ENCODE peak calls at places on chromosomes 13 and 19, in six cellular contexts. J is tibial nerve, X is body of pancreas, Y is cardiac muscle cell, K is HepG2, W is hepatocyte. Q is an unnamed sample.

GRCh38 chr13:34343413-34343812 is 525.5 kb downstream of the RFC3 start:
- DNase-seq in X (no peak), Y (no peak), W (no peak), J (no peak), K (no peak), Q (no peak)

GRCh38 chr19:14089412-14089661 is 1.2 kb downstream of the SAMD1 start:
- DNase-seq in W (peak; percentile 34), Y (no peak), J (no peak), K (no peak), X (no peak), Q (no peak)

GRCh38 chr19:39971380-39971841 is 446 bp downstream of the PSMC4 start:
- DNase-seq in Y (no peak), J (no peak), K (no peak), X (no peak), W (peak; percentile 39), Q (no peak)

GRCh38 chr13:65638572-65639168 is 1591.5 kb downstream of the PCDH9 start:
- DNase-seq in Y (peak; percentile 55), K (peak; percentile 16), W (peak; percentile 60), X (peak; percentile 3), J (no peak), Q (peak; percentile 33)

GRCh38 chr13:94505730-94506129 is 26.2 kb upstream of the DCT start:
- DNase-seq in K (no peak), Y (no peak), X (no peak), J (no peak), W (no peak), Q (no peak)

GRCh38 chr19:49854861-49855263 is 3.9 kb downstream of the PTOV1 start:
- DNase-seq in K (no peak), Y (no peak), W (no peak), X (no peak), J (no peak), Q (no peak)

GRCh38 chr13:50073340-50073739 is 58.1 kb downstream of the KCNRG start:
- DNase-seq in W (no peak), Y (no peak), K (no peak), J (no peak), X (no peak), Q (no peak)

GRCh38 chr13:110137677-110138008 is 169.3 kb downstream of the COL4A1 start:
- DNase-seq in J (no peak), X (peak; percentile 72), Y (peak; percentile 52), W (peak; percentile 75), K (peak; percentile 15), Q (no peak)

GRCh38 chr19:48807590-48808308 is 3.1 kb downstream of the BCAT2 start:
- DNase-seq in Y (no peak), J (no peak), X (peak; percentile 55), K (peak; percentile 50), W (peak; percentile 50), Q (no peak)

GRCh38 chr19:14580623-14581237 is 2.2 kb upstream of the CLEC17A start:
- DNase-seq in W (no peak), J (no peak), K (no peak), Y (no peak), X (no peak), Q (no peak)

GRCh38 chr19:8578642-8579265 is 1.5 kb upstream of the MYO1F start:
- DNase-seq in W (peak; percentile 87), X (peak; percentile 75), K (peak; percentile 35), J (peak; percentile 80), Y (peak; percentile 85), Q (peak; percentile 67)
- H3K4me1 ChIP-seq in W (no peaks in the 10 kb centered on the region), X (peaks cover 6% of the 10 kb centered on the region), K (peaks cover 40% of the 10 kb centered on the region), J (no peaks in the 10 kb centered on the region), Y (no peaks in the 10 kb centered on the region), Q (peaks cover 1% of the 10 kb centered on the region)

GRCh38 chr19:5035105-5035761 is 66.3 kb downstream of the KDM4B start:
- DNase-seq in Y (no peak), W (no peak), J (no peak), X (peak; percentile 46), K (no peak), Q (no peak)
- H3K4me1 ChIP-seq in Y (peaks cover 29% of the 10 kb centered on the region), W (peaks cover 17% of the 10 kb centered on the region), J (no peaks in the 10 kb centered on the region), X (peaks cover 12% of the 10 kb centered on the region), K (peaks cover 14% of the 10 kb centered on the region), Q (peaks cover 3% of the 10 kb centered on the region)

DNA sequence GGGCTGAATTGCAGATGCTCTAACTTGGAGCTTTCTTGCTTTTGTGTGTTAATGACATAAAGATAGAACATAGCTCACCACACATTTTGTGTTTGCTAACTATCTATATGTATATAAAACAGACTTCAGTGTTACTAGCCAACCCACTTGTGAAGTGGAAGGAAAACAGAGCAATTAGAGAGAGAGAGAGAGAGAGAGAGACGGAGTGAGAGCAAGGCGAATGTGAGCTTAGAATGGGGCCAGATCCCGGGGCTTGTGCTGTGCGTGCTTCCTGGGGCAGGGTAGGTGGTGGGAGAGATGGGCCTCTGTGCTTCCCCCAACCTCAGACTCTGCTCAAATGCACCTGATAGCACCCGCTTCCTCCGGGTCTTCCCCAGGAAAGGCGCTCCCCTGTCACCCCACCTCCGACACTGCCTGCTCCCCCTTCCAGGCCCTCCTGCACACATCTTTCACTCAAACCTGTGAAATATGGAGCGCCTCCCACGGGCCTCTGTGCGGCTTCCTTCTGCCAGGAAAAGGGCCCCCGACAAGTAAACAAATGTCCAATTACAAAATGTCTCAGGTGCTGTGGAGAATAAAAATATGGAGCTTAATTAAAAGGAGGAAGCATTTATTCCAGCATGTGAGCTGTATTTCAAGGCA is 15.8 kb upstream of the CCNE1 start:
- DNase-seq in X (no peak), Y (no peak), W (no peak), J (no peak), K (no peak), Q (no peak)
- H3K4me1 ChIP-seq in X (no peaks in the 10 kb centered on the region), Y (no peaks in the 10 kb centered on the region), W (no peaks in the 10 kb centered on the region), J (no peaks in the 10 kb centered on the region), K (no peaks in the 10 kb centered on the region), Q (no peaks in the 10 kb centered on the region)

DNA sequence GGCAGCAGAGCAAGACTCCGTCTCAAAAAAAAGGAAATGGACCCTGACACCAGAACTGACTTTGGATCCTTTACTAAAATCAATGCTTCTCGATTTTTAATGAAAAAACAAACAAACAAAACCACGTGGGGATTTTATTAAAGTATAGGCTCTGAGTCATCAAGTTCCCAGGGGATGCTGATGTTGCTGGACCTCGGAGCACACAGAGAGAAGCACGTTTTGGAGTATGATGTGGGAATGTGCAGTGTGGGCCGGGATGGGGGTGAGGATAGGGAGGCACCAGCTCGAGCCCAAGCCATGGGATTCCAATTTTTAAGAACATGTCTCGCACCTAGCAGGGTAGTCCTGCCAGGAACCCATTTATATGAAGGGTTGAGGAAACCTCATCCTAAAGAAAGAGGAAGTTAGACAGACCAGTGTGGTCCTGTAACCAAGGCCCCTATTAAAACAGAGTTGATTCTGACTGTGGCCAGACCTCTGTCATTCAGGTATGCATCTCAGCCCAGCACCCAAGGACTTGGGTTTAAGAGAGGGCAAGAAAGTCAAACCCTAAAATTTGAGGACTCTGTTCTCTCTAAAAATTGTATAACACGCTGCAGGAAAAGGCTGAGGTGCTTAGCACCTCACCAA is 6.4 kb downstream of the FLT1 start:
- DNase-seq in K (no peak), X (no peak), Y (no peak), J (no peak), W (no peak), Q (no peak)
- H3K4me1 ChIP-seq in K (no peaks in the 10 kb centered on the region), X (no peaks in the 10 kb centered on the region), Y (peaks cover 55% of the 10 kb centered on the region), J (no peaks in the 10 kb centered on the region), W (peaks cover 5% of the 10 kb centered on the region), Q (peaks cover 2% of the 10 kb centered on the region)

DNA sequence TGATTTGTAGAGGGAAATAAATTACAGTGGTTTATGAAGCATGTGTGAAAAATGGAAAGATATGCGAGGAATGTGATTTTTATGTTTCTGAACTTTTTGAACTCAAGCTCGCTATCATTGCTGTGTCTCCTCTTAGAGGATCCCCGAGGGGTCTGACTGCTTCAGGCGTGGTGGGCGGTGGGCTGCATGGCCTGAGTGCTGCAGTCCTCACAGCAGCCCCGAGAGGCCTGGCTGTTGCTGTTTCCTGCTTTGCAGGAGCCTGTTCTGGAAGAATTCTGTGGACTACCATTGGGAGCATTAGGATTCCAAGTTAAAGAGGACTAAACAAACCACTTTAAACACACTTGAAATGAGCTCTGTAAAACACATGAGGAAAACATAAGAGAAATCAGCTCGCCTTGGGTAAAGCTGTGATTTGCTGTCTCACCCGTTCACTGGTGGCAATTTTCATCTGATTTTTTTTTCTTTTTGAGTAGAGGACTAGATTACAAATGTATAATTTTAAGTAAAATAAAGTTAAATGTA is 95.9 kb downstream of the ARHGEF7 start:
- DNase-seq in K (no peak), Y (no peak), W (no peak), X (no peak), J (no peak), Q (no peak)
- H3K4me1 ChIP-seq in K (no peaks in the 10 kb centered on the region), Y (peaks cover 26% of the 10 kb centered on the region), W (peaks cover 26% of the 10 kb centered on the region), X (peaks cover 10% of the 10 kb centered on the region), J (no peaks in the 10 kb centered on the region), Q (peaks cover 14% of the 10 kb centered on the region)

DNA sequence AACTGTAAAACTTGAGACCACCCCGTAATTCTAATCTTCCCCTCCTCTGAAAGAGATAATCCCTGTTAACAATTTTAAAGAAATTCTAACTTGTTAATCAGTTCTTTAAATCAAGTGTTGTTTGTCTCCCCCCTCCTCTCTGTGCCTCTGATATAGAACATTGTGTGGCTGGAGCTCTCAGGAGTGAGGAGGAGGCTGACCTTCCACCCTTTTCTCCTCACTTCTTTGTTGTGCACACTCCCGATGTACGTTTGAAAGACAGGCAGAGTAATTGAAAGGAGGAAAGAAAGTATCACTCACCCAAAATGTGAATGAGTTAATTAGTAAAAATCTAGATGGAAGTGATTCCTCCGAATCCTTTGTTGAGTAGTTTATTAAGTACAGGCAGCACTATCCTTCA is 43.8 kb downstream of the TNFRSF19 start:
- DNase-seq in X (no peak), K (no peak), Y (no peak), J (no peak), W (no peak), Q (no peak)
- H3K4me1 ChIP-seq in X (peaks cover 24% of the 10 kb centered on the region), K (peaks cover 100% of the 10 kb centered on the region), Y (no peaks in the 10 kb centered on the region), J (no peaks in the 10 kb centered on the region), W (peaks cover 16% of the 10 kb centered on the region), Q (no peaks in the 10 kb centered on the region)

GRCh38 chr19:2043269-2043641 is 7.8 kb downstream of the MKNK2 start:
- DNase-seq in Y (no peak), W (peak; percentile 5), K (no peak), J (no peak), X (no peak), Q (no peak)
- H3K4me1 ChIP-seq in Y (peaks cover 22% of the 10 kb centered on the region), W (peaks cover 25% of the 10 kb centered on the region), K (peaks cover 16% of the 10 kb centered on the region), J (no peaks in the 10 kb centered on the region), X (peaks cover 84% of the 10 kb centered on the region), Q (peaks cover 5% of the 10 kb centered on the region)

GRCh38 chr19:798415-799075 is 1.3 kb downstream of the PTBP1 start:
- DNase-seq in Y (peak; percentile 20), X (peak; percentile 64), K (peak; percentile 43), J (no peak), W (peak; percentile 71), Q (no peak)

GRCh38 chr19:800360-801029 is 3.2 kb downstream of the PTBP1 start:
- DNase-seq in W (peak; percentile 78), J (no peak), Y (peak; percentile 0), K (peak; percentile 70), X (peak; percentile 79), Q (no peak)

GRCh38 chr19:797528-798414 is 519 bp downstream of the PTBP1 start:
- DNase-seq in X (peak; percentile 92), K (peak; percentile 78), J (peak; percentile 80), Y (peak; percentile 90), W (peak; percentile 97), Q (no peak)

GRCh38 chr19:801030-801860 is 4.0 kb downstream of the PTBP1 start:
- DNase-seq in X (peak; percentile 80), K (no peak), W (no peak), Y (peak; percentile 8), J (no peak), Q (no peak)

GRCh38 chr19:799076-799881 is 2.0 kb downstream of the PTBP1 start:
- DNase-seq in Y (peak; percentile 59), K (peak; percentile 55), J (no peak), W (no peak), X (peak; percentile 65), Q (no peak)
- H3K4me1 ChIP-seq in Y (peaks cover 37% of the 10 kb centered on the region), K (peaks cover 56% of the 10 kb centered on the region), J (peaks cover 9% of the 10 kb centered on the region), W (peaks cover 40% of the 10 kb centered on the region), X (peaks cover 53% of the 10 kb centered on the region), Q (peaks cover 7% of the 10 kb centered on the region)

Q was measured in iPS DF 6.9.